ENCODE peak calls at places on chromosomes 4 and X, in nine cellular contexts. X, O, J, E, K, V, A, L and B are unnamed samples.

GRCh38 chr4:126591583-126591982 is 1041.2 kb upstream of the INTU start:
- DNase-seq in E (peak), A (no peak), V (no peak), X (no peak), K (no peak), J (no peak), L (no peak), O (no peak), B (no peak)

GRCh38 chr4:186132577-186133277 is 28.2 kb downstream of the FAM149A start:
- DNase-seq in X (no peak), J (peak), A (no peak), O (no peak), K (peak), V (peak), L (no peak), E (peak), B (no peak)

GRCh38 chr4:52915131-52915645 is 53.1 kb downstream of the RASL11B start:
- DNase-seq in O (no peak), X (no peak), V (no peak), A (no peak), K (no peak), J (no peak), E (peak), L (no peak), B (no peak)

GRCh38 chr4:39279416-39279815 is 86.7 kb downstream of the RFC1 start:
- DNase-seq in J (no peak), X (no peak), E (no peak), O (no peak), A (no peak), K (no peak), V (no peak), L (no peak), B (no peak)

GRCh38 chrX:3184176-3184930 is 143.1 kb downstream of the ARSF start:
- DNase-seq in O (no peak), L (no peak), V (no peak), X (no peak), A (no peak), E (peak), K (no peak), J (no peak), B (no peak)

GRCh38 chrX:150587585-150588503 is 19.4 kb downstream of the MTM1 start:
- DNase-seq in O (no peak), J (no peak), E (no peak), X (no peak), V (peak), L (no peak), A (no peak), K (peak), B (peak)

GRCh38 chr4:94232519-94232918 is 24.9 kb downstream of the SMARCAD1 start:
- DNase-seq in O (no peak), K (no peak), E (no peak), A (peak), X (no peak), J (no peak), L (no peak), V (no peak), B (no peak)

GRCh38 chrX:319579-320125 is 1.1 kb upstream of the GTPBP6 start:
- DNase-seq in A (peak), J (no peak), E (no peak), X (no peak), K (no peak), O (no peak), V (no peak), L (peak), B (no peak)

GRCh38 chr4:40305329-40306193 is 29.6 kb upstream of the CHRNA9 start:
- DNase-seq in A (no peak), J (no peak), X (no peak), L (no peak), V (peak), O (no peak), E (no peak), K (no peak), B (no peak)

GRCh38 chrX:75522565-75523411 is at the start of gene ZDHHC15:
- DNase-seq in O (peak), V (no peak), E (no peak), L (peak), X (peak), A (peak), K (no peak), J (peak), B (peak)

GRCh38 chrX:17459008-17459407 is 84.0 kb downstream of the NHS start:
- DNase-seq in X (peak), V (no peak), A (no peak), K (no peak), E (peak), O (peak), L (no peak), J (no peak), B (no peak)

GRCh38 chrX:133414399-133415275 is 652 bp downstream of the GPC4 start:
- DNase-seq in X (no peak), L (no peak), K (peak), V (no peak), E (no peak), J (no peak), A (peak), O (no peak), B (no peak)

GRCh38 chr4:76384052-76384451 is 36.9 kb downstream of the CCDC158 start:
- DNase-seq in E (no peak), X (no peak), A (no peak), L (no peak), V (no peak), O (no peak), J (peak), K (peak), B (no peak)

GRCh38 chr4:106809083-106809482 is 227.0 kb downstream of the DKK2 start:
- DNase-seq in L (no peak), O (no peak), J (peak), K (peak), V (no peak), E (peak), X (peak), A (no peak), B (no peak)

GRCh38 chrX:132217203-132218073 is 1.8 kb downstream of the RAP2C start:
- DNase-seq in E (peak), X (peak), J (peak), O (peak), L (peak), A (peak), V (peak), K (peak), B (peak)

GRCh38 chrX:34877451-34877850 is 65.1 kb upstream of the FAM47B start:
- DNase-seq in K (no peak), V (no peak), J (no peak), X (no peak), E (peak), L (no peak), O (no peak), A (no peak), B (no peak)

GRCh38 chr4:80586716-80587115 is 251.2 kb downstream of the CFAP299 start:
- DNase-seq in A (no peak), O (no peak), L (no peak), J (no peak), X (no peak), E (no peak), V (no peak), K (no peak), B (no peak)

GRCh38 chr4:108839333-108839732 is 76.5 kb upstream of the ETNPPL start:
- DNase-seq in K (no peak), V (no peak), O (no peak), J (no peak), X (no peak), E (no peak), A (no peak), L (no peak), B (no peak)

GRCh38 chr4:73891739-73892405 is 22.7 kb downstream of the CXCL1 start:
- DNase-seq in L (no peak), K (peak), A (no peak), E (peak), J (no peak), X (no peak), V (no peak), O (no peak), B (no peak)

GRCh38 chrX:113514906-113515305 is 674.3 kb upstream of the AMOT start:
- DNase-seq in A (no peak), E (no peak), X (no peak), L (no peak), K (no peak), J (peak), O (no peak), V (no peak), B (no peak)

GRCh38 chr4:98092833-98093439 is 50.3 kb downstream of the STPG2 start:
- DNase-seq in O (no peak), V (peak), X (no peak), L (no peak), K (peak), E (peak), A (no peak), J (peak), B (no peak)

GRCh38 chr4:15106417-15106816 is 104.1 kb downstream of the CPEB2 start:
- DNase-seq in O (no peak), L (no peak), A (no peak), X (no peak), J (no peak), E (peak), V (no peak), K (peak), B (no peak)

GRCh38 chr4:158130204-158130603 is 42.6 kb downstream of the GASK1B start:
- DNase-seq in K (no peak), J (no peak), O (no peak), E (no peak), V (no peak), L (no peak), X (no peak), A (no peak), B (no peak)

GRCh38 chrX:10239611-10240064 is 82.9 kb downstream of the CLCN4 start:
- DNase-seq in A (no peak), J (no peak), K (peak), O (no peak), E (peak), L (no peak), X (no peak), V (no peak), B (no peak)

GRCh38 chr4:85149656-85150055 is 183.2 kb upstream of the WDFY3 start:
- DNase-seq in V (no peak), X (no peak), E (peak), K (no peak), O (no peak), J (no peak), L (no peak), A (no peak), B (no peak)

GRCh38 chr4:57605374-57605773 is 495.2 kb upstream of the IGFBP7 start:
- DNase-seq in K (no peak), V (no peak), O (no peak), X (no peak), E (no peak), J (no peak), L (no peak), A (no peak), B (no peak)

DNA sequence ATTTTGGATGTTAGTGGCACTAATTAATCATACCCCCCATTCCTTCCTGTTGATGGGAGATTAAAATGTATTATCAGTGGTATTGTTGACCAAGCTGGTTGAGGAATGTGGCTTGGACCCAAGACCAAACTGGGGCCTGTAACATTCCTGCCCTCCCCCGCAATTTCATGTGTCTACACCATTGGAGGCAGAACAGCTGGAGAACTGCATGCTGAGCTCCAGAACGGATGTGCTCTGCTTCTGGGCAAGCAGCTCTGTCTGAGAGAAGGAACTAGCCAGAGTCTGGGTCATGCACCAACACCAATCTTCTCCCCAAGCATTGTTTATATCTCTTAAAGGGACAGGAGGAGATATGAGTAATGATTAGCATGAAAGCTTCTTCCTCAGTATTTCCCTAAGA is 185.5 kb downstream of the CEP135 start:
- DNase-seq in L (no peak), V (no peak), A (peak), K (no peak), O (no peak), E (peak), X (no peak), J (peak), B (no peak)
- H3K27ac ChIP-seq in L (no peak), V (no peak), A (no peak), K (no peak), O (no peak), E (no peak), X (no peak), J (no peak), B (no peak)

DNA sequence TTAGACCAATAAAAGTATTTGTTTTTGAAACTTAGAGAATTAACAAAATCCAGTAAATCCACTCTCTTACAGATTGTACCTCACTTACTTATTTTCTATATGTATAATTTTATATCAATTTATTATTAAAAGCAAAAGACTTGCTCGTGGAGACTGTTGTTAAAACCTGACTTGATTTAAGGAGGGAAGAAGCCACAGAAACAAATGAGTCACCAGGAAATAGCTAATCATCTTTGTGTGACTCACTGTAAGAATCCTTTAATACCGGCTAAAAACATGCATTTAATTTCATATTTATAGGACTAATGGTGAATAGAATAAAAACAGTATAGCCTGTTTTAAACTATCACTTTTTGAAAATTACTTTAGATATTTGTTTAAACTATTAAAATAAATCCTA is 29.9 kb upstream of the UBE2NL start:
- DNase-seq in J (no peak), E (peak), V (no peak), A (no peak), K (no peak), L (no peak), X (no peak), O (no peak), B (no peak)
- H3K27ac ChIP-seq in J (no peak), E (no peak), V (no peak), A (no peak), K (no peak), L (no peak), X (no peak), O (no peak), B (no peak)

GRCh38 chr4:61517144-61517543 is 317.0 kb downstream of the ADGRL3 start:
- DNase-seq in L (no peak), V (no peak), A (peak), X (no peak), O (no peak), E (no peak), K (no peak), J (peak), B (no peak)

GRCh38 chr4:61522312-61522711 is 322.2 kb downstream of the ADGRL3 start:
- DNase-seq in J (no peak), E (no peak), X (no peak), A (no peak), O (no peak), K (no peak), L (no peak), V (no peak), B (no peak)

GRCh38 chr4:61521451-61521850 is 321.3 kb downstream of the ADGRL3 start:
- DNase-seq in K (no peak), X (no peak), J (no peak), E (no peak), V (no peak), O (no peak), L (no peak), A (no peak), B (no peak)

GRCh38 chr4:61520176-61520575 is 320.1 kb downstream of the ADGRL3 start:
- DNase-seq in K (no peak), J (no peak), O (no peak), L (no peak), V (no peak), A (no peak), X (no peak), E (peak), B (no peak)

DNA sequence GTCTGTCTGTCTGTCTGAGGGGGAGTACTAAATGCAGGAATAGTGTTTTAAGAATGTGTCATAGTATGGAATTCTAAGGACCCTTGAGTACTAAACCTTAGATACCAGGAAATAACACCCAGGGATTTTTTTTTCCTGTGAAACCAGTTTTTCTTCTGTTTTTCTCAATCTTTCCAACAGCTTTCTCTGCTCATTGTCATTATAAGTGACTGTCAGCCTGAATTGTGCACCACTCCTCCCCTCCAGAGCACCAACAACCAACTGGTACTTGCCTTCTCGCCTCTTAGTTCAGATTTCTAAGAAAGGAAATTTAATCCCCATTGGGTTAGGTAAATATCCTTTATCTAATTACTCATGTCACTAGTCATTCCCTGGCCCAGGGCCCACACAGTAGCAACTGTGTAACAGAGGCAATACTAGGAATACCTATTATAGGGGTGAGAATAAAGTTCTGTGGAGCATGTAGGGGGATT is 320.6 kb downstream of the ADGRL3 start:
- DNase-seq in J (peak), E (peak), O (peak), X (no peak), L (no peak), K (no peak), V (no peak), A (no peak), B (no peak)
- H3K27ac ChIP-seq in J (no peak), E (no peak), O (no peak), X (no peak), L (no peak), K (no peak), V (no peak), A (no peak), B (no peak)

GRCh38 chr4:88378691-88379559 is at the start of gene HERC6:
- DNase-seq in E (peak), J (peak), L (peak), A (peak), V (peak), X (peak), K (peak), O (peak), B (peak)

DNA sequence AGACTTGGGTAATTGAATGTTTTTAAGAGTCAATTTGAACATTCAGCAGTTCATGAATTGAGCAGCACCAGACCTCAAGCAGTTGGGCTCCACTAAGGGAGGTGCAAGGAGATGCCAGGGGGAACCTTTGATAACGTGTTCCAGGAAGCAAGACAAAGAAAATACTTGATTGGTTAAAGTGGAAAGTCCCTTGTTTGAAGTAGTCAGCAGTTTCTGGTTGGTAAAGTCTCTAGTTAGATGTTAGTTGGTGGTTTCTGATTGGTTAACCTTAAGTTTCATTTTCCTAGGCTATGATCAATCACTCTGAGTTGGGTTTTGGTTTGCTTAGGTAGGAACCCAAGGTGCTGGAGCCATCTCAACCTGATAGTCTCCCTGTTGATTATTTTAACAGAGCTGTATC is 4.0 kb downstream of the HERC6 start:
- DNase-seq in V (no peak), K (peak), E (no peak), J (no peak), L (no peak), X (no peak), O (no peak), A (no peak), B (no peak)
- H3K27ac ChIP-seq in V (no peak), K (no peak), E (no peak), J (no peak), L (no peak), X (no peak), O (peak), A (no peak), B (peak)

DNA sequence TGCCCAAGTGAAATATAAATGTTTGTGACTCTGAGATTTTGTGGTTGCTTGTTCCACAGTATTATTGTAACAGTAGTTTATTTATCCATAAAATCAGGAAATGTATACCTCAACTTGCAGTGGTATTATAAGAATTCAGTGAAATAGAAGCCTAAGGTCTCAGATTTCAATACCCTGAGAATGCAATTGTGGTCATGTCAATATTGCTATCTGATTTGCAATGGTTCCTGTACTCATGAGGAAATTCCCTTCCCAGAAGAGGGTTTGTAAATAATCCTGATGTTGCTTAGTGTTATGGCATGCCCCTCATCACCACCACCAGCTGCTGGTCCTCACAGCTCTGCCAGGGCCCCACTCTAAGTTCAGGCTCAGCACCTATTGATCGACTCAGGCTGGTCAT is 67.8 kb downstream of the SLC34A2 start:
- DNase-seq in J (no peak), E (peak), V (no peak), L (no peak), A (no peak), K (no peak), O (peak), X (no peak), B (no peak)
- H3K27ac ChIP-seq in J (no peak), E (no peak), V (no peak), L (no peak), A (no peak), K (no peak), O (no peak), X (no peak), B (no peak)

DNA sequence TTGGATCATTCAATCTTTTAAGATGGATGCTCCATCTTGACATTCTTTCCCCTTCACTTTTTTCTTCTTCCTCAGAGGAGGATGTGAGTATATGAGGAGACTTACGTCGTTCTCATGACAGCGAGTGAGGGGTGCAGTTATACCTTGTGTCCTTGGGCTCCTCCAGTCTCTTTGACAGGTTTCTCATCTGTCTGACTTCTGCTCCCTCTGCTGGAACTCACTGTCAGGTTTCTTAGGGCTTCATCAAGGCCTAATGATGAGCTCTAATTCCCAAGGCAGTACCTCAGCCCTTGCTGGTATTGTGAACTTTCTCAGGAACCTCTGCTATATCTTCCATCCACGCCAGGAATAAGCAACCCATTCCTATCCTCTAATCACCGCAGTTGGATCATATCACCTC is 237.8 kb upstream of the ADGRL3 start:
- DNase-seq in E (no peak), V (no peak), K (no peak), A (no peak), L (no peak), O (no peak), X (no peak), J (peak), B (no peak)
- H3K27ac ChIP-seq in E (no peak), V (no peak), K (no peak), A (no peak), L (no peak), O (no peak), X (no peak), J (no peak), B (no peak)

DNA sequence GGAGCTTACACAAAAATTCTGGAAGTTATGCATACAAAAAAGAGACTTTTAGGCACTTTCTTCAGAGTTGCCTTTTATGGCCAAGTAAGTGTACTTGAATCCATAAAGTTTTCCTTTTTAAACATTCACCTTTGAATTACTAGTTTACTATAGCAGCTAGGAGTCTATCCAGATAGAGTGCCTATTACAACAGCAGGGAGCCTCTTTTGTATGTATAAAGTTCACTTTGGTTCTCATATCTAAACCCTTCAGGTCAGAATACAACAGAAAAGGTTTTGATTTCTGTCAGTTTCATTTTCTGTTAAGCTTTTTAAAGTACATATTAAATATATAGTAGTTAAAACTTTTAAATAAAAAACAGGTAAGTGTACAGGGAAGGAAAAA is 51.4 kb upstream of the IL13RA1 start:
- DNase-seq in K (no peak), J (no peak), X (no peak), E (no peak), L (no peak), O (no peak), V (no peak), A (no peak), B (no peak)
- H3K27ac ChIP-seq in K (no peak), J (no peak), X (no peak), E (no peak), L (no peak), O (no peak), V (no peak), A (no peak), B (no peak)